ENCODE peak calls at places on chromosomes 3 and 15, in seven cellular contexts. B, F, Z, N, O, D and A are unnamed samples.

GRCh38 chr3:131535596-131535995 is 32.8 kb upstream of the MRPL3 start:
- DNase-seq in N (no peak), F (peak; percentile 66), Z (no peak), O (peak; percentile 92), D (no peak), B (peak; percentile 76), A (peak; percentile 70)

GRCh38 chr3:158053386-158053785 is 52.8 kb downstream of the SHOX2 start:
- DNase-seq in B (no peak), O (no peak), D (no peak), N (no peak), F (no peak), Z (no peak), A (no peak)

GRCh38 chr15:83190450-83190849 is 17.2 kb downstream of the HDGFL3 start:
- DNase-seq in O (no peak), Z (no peak), N (no peak), F (no peak), B (no peak), D (no peak), A (no peak)

GRCh38 chr3:138331143-138331894 is 1.7 kb upstream of the NME9 start:
- DNase-seq in O (peak; percentile 62), F (no peak), D (no peak), N (no peak), B (no peak), Z (peak; percentile 19), A (peak; percentile 27)

GRCh38 chr15:63238796-63239195 is 38.6 kb upstream of the APH1B start:
- DNase-seq in B (peak; percentile 94), O (peak; percentile 83), D (no peak), F (peak; percentile 86), Z (peak; percentile 26), N (no peak), A (peak; percentile 69)

GRCh38 chr3:189298469-189299375 is 127.0 kb downstream of the TPRG1 start:
- DNase-seq in N (no peak), B (peak; percentile 87), O (peak; percentile 28), Z (no peak), F (no peak), D (no peak), A (no peak)

GRCh38 chr15:65195542-65196026 is 10.4 kb upstream of the CLPX start:
- DNase-seq in Z (no peak), B (no peak), D (no peak), N (no peak), O (peak; percentile 6), F (no peak), A (no peak)

GRCh38 chr15:98954411-98954810 is 53.2 kb downstream of the PGPEP1L start:
- DNase-seq in F (peak; percentile 87), N (peak; percentile 72), Z (no peak), O (peak; percentile 89), D (no peak), B (no peak), A (peak; percentile 97)

GRCh38 chr3:156604642-156605144 is 49.8 kb upstream of the SSR3 start:
- DNase-seq in F (peak; percentile 20), N (no peak), D (no peak), O (no peak), Z (no peak), B (no peak), A (peak; percentile 38)

GRCh38 chr3:11653298-11654055 is 9.8 kb upstream of the VGLL4 start:
- DNase-seq in N (no peak), O (no peak), D (no peak), F (no peak), Z (no peak), B (no peak), A (no peak)

GRCh38 chr3:8519774-8520448 is 18.3 kb downstream of the LMCD1 start:
- DNase-seq in O (no peak), D (no peak), Z (no peak), F (peak; percentile 61), B (no peak), N (no peak), A (peak; percentile 68)

GRCh38 chr3:127411083-127411727 is 123.4 kb upstream of the PRR20G start:
- DNase-seq in B (no peak), D (no peak), F (no peak), N (peak; percentile 50), Z (no peak), O (no peak), A (no peak)

GRCh38 chr3:197458906-197459470 is 96.8 kb downstream of the BDH1 start:
- DNase-seq in B (no peak), Z (no peak), F (no peak), D (no peak), N (no peak), O (no peak), A (no peak)

GRCh38 chr15:44706946-44707636 is 4.0 kb downstream of the PATL2 start:
- DNase-seq in O (no peak), D (no peak), Z (peak; percentile 2), F (no peak), B (peak; percentile 80), N (no peak), A (no peak)

GRCh38 chr3:58537412-58538301 is 667 bp upstream of the ACOX2 start:
- DNase-seq in F (no peak), B (no peak), N (no peak), D (no peak), Z (no peak), O (peak; percentile 20), A (no peak)

GRCh38 chr15:63079938-63080626 is 37.5 kb downstream of the TPM1 start:
- DNase-seq in F (peak; percentile 65), D (peak; percentile 12), Z (no peak), N (no peak), O (peak; percentile 84), B (peak; percentile 53), A (no peak)

GRCh38 chr3:44065741-44066140 is 175.9 kb upstream of the TOPAZ1 start:
- DNase-seq in F (no peak), N (peak; percentile 63), B (no peak), Z (no peak), D (no peak), O (peak; percentile 24), A (no peak)

GRCh38 chr15:49116108-49116507 is 39.3 kb downstream of the COPS2 start:
- DNase-seq in N (no peak), B (no peak), Z (no peak), F (no peak), D (no peak), O (no peak), A (no peak)

GRCh38 chr3:134601539-134602439 is 49.0 kb downstream of the KY start:
- DNase-seq in F (peak; percentile 24), N (peak; percentile 89), Z (no peak), D (no peak), B (no peak), O (peak; percentile 57), A (peak; percentile 53)

GRCh38 chr3:1330107-1330506 is 237.3 kb downstream of the CNTN6 start:
- DNase-seq in N (no peak), F (no peak), D (no peak), O (no peak), B (no peak), Z (peak; percentile 70), A (no peak)

GRCh38 chr3:50520849-50521248 is 17.4 kb upstream of the CACNA2D2 start:
- DNase-seq in D (no peak), F (no peak), B (no peak), N (no peak), O (no peak), Z (no peak), A (no peak)

GRCh38 chr15:77022646-77023575 is 28.0 kb downstream of the PSTPIP1 start:
- DNase-seq in B (no peak), D (no peak), F (no peak), Z (no peak), O (no peak), N (no peak), A (no peak)

GRCh38 chr3:71008350-71008923 is 575.1 kb downstream of the FOXP1 start:
- DNase-seq in Z (no peak), O (no peak), B (no peak), N (no peak), F (no peak), D (no peak), A (no peak)

GRCh38 chr3:72938471-72939265 is 50.8 kb downstream of the GXYLT2 start:
- DNase-seq in F (peak; percentile 98), O (peak; percentile 92), N (peak; percentile 74), D (peak; percentile 54), B (peak; percentile 63), Z (peak; percentile 38), A (peak; percentile 99)

GRCh38 chr3:62207197-62207596 is 166.2 kb downstream of the FEZF2 start:
- DNase-seq in Z (no peak), F (no peak), N (no peak), O (no peak), B (no peak), D (no peak), A (no peak)

GRCh38 chr3:131361464-131362421 is 19.8 kb upstream of the NUDT16 start:
- DNase-seq in B (peak; percentile 65), Z (peak; percentile 93), N (no peak), O (peak; percentile 55), F (peak; percentile 36), D (peak; percentile 98), A (peak; percentile 51)

GRCh38 chr15:25694823-25695312 is 168.3 kb downstream of the ATP10A start:
- DNase-seq in N (no peak), D (no peak), B (no peak), Z (no peak), O (no peak), F (no peak), A (no peak)

GRCh38 chr3:107988464-107989156 is 102.2 kb downstream of the CD47 start:
- DNase-seq in N (no peak), B (peak; percentile 64), O (peak; percentile 84), Z (no peak), D (no peak), F (peak; percentile 45), A (peak; percentile 73)

GRCh38 chr15:74431116-74431515 is 2.6 kb downstream of the SEMA7A start:
- DNase-seq in F (no peak), Z (no peak), D (no peak), B (no peak), N (no peak), O (no peak), A (no peak)
- H4K20me1 ChIP-seq in F (peaks cover 68% of the 10 kb centered on the region), Z (no peaks in the 10 kb centered on the region), D (no peaks in the 10 kb centered on the region), B (no peaks in the 10 kb centered on the region), N (no peaks in the 10 kb centered on the region), O (peaks cover 9% of the 10 kb centered on the region), A (no peaks in the 10 kb centered on the region)

GRCh38 chr3:191237045-191237882 is 38.2 kb downstream of the OSTN start:
- DNase-seq in D (no peak), F (no peak), Z (no peak), O (no peak), B (no peak), N (no peak), A (no peak)
- H2AFZ ChIP-seq in D (peak overlapping the region; percentile 45), F (no peak overlapping the region), Z (no peak overlapping the region), O (peak overlapping the region; percentile 66), B (no peak overlapping the region), N (peak overlapping the region; percentile 70), A (no peak overlapping the region)

DNA sequence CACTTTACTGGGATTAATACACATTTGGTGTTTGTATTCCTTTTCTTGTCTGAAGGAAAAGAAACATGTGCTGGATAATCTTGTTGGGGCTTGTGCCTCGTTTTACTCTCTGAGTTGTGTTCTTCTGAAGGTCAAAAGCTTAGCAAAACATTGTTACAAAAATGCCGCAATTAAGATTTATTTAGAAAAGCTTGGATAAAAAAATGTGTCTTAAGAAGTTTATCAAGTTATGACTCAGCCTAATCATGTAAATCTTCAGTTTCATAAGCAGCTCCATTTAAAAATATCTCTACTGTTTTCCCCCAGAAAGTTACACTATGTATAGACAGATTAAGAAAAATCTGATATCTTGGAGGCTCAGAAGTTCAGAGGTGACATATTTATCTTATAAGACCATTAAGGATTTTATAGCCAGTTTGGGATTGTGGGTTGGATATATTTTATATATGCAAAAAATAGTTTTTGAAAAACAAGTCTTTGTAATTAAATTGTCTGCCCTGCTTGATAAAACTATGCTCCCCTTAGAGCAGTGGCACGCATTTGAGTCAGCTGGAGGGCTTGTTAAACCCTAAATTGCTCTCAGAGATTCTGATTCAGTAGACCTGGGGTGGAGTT is 56.5 kb downstream of the CLDN11 start:
- DNase-seq in N (no peak), D (no peak), F (no peak), B (no peak), O (peak; percentile 23), Z (no peak), A (peak; percentile 15)
- H3K4me2 ChIP-seq in N (no peak overlapping the region), D (no peak overlapping the region), F (no peak overlapping the region), B (no peak overlapping the region), O (no peak overlapping the region), Z (no peak overlapping the region), A (peak overlapping the region; percentile 30)

GRCh38 chr3:152285509-152285908 is 16.8 kb downstream of the MBNL1 start:
- DNase-seq in N (no peak), B (no peak), D (no peak), Z (no peak), O (no peak), F (no peak), A (no peak)
- H4K20me1 ChIP-seq in N (peaks cover 89% of the 10 kb centered on the region), B (no peaks in the 10 kb centered on the region), D (peaks cover 29% of the 10 kb centered on the region), Z (peaks cover 46% of the 10 kb centered on the region), O (no peaks in the 10 kb centered on the region), F (peaks cover 72% of the 10 kb centered on the region), A (no peaks in the 10 kb centered on the region)